ENCODE peak calls at places on chromosomes 2 and 18, in ten cellular contexts. L is astrocyte of the spinal cord, Y is A549, A is GM23338, W is GM13977, M is breast epithelium, P is fibroblast of lung, B is transverse colon, H is ovary, F is tibial nerve. T is an unnamed sample.

GRCh38 chr2:54574107-54574859 is 118.2 kb downstream of the SPTBN1 start:
- DNase-seq in Y (no peak), H (no peak), P (peak), W (no peak), L (no peak), F (no peak), M (no peak), A (no peak), B (peak), T (no peak)

GRCh38 chr2:150625300-150625699 is 137.8 kb upstream of the RND3 start:
- DNase-seq in F (no peak), L (no peak), A (no peak), P (no peak), B (no peak), M (no peak), H (no peak), W (no peak), Y (no peak), T (no peak)

GRCh38 chr2:184735611-184736010 is 137.3 kb downstream of the ZNF804A start:
- DNase-seq in P (no peak), Y (no peak), L (no peak), B (no peak), F (no peak), A (no peak), H (no peak), W (no peak), M (no peak), T (no peak)

GRCh38 chr2:61898810-61899209 is 6.7 kb upstream of the COMMD1 start:
- DNase-seq in F (no peak), H (no peak), A (peak), B (no peak), L (peak), W (no peak), P (peak), M (no peak), Y (no peak), T (peak)

GRCh38 chr2:234245945-234246344 is 195.4 kb downstream of the SPP2 start:
- DNase-seq in B (no peak), Y (peak), A (no peak), W (no peak), L (peak), M (no peak), P (peak), H (no peak), F (no peak), T (no peak)

GRCh38 chr2:221779614-221780067 is 207.5 kb upstream of the EPHA4 start:
- DNase-seq in A (no peak), P (peak), W (no peak), M (no peak), L (peak), B (peak), F (no peak), Y (no peak), H (no peak), T (no peak)

GRCh38 chr2:164504253-164504652 is 117.0 kb downstream of the GRB14 start:
- DNase-seq in F (no peak), M (no peak), H (no peak), L (no peak), A (peak), B (no peak), P (no peak), Y (no peak), W (no peak), T (no peak)

GRCh38 chr18:48027401-48027931 is 97.0 kb upstream of the SMAD2 start:
- DNase-seq in F (peak), H (peak), B (no peak), P (no peak), W (no peak), Y (no peak), M (peak), L (no peak), A (no peak), T (no peak)

GRCh38 chr2:64538764-64539433 is 14.8 kb downstream of the AFTPH start:
- DNase-seq in A (no peak), B (no peak), L (no peak), W (peak), P (no peak), H (no peak), F (no peak), M (no peak), Y (no peak), T (no peak)

GRCh38 chr2:18368008-18368407 is 192.4 kb downstream of the RDH14 start:
- DNase-seq in M (no peak), H (no peak), Y (no peak), W (no peak), P (no peak), F (no peak), A (no peak), L (no peak), B (no peak), T (no peak)

GRCh38 chr2:9678554-9678953 is 47.8 kb upstream of the YWHAQ start:
- DNase-seq in L (no peak), P (no peak), A (no peak), W (no peak), B (no peak), Y (no peak), F (no peak), M (no peak), H (no peak), T (no peak)

GRCh38 chr2:9679218-9679617 is 48.4 kb upstream of the YWHAQ start:
- DNase-seq in P (no peak), L (no peak), A (no peak), B (no peak), M (no peak), F (no peak), H (no peak), W (no peak), Y (no peak), T (no peak)

GRCh38 chr2:9673914-9674481 is 43.2 kb upstream of the YWHAQ start:
- DNase-seq in Y (no peak), H (no peak), B (no peak), F (no peak), P (no peak), A (no peak), M (no peak), W (no peak), L (no peak), T (no peak)

GRCh38 chr2:9675369-9676351 is 44.9 kb upstream of the YWHAQ start:
- DNase-seq in H (no peak), F (no peak), Y (peak), A (peak), L (peak), W (no peak), M (peak), B (no peak), P (peak), T (peak)

DNA sequence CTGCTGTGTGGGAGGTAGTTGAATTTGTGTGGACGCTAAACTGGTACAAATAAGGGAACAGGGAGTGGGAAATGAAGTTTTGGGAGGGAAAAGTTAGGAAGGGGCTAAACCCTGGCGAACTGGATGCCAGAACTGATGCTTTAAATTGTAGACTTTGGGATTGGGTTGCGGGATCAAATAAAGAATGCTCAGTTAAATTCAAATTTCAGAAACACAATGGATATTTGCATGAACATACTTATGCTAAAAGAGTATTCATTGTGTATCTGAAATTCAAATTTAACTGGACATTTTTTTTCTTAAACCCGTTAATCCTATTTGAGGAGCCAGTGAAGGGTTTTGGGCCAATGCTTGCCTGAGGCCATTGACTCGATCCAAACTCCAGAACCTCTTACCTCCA is 44.1 kb upstream of the YWHAQ start:
- DNase-seq in A (no peak), L (no peak), Y (no peak), P (no peak), M (no peak), H (no peak), W (no peak), B (no peak), F (no peak), T (no peak)
- TF ChIP-seq CTCF in A (no peak), L (no peak), Y (no peak), P (no peak), M (no peak), H (no peak), W (no peak), B (no peak), F (no peak), T (no peak)

GRCh38 chr2:239893236-239893515 is 132.0 kb downstream of the NDUFA10 start:
- DNase-seq in P (no peak), H (no peak), L (no peak), F (no peak), W (no peak), B (no peak), M (no peak), A (no peak), Y (no peak), T (no peak)

GRCh38 chr2:239891692-239892091 is 133.4 kb downstream of the NDUFA10 start:
- DNase-seq in M (no peak), P (no peak), F (no peak), A (no peak), H (no peak), W (no peak), L (no peak), Y (no peak), B (no peak), T (no peak)

GRCh38 chr2:239894276-239894675 is 130.9 kb downstream of the NDUFA10 start:
- DNase-seq in B (no peak), F (no peak), Y (no peak), P (no peak), M (no peak), W (no peak), A (no peak), L (no peak), H (no peak), T (no peak)

GRCh38 chr2:239890347-239890746 is 134.8 kb downstream of the NDUFA10 start:
- DNase-seq in M (no peak), P (no peak), Y (no peak), A (no peak), F (no peak), H (no peak), W (no peak), L (no peak), B (no peak), T (no peak)

GRCh38 chr2:239892480-239893235 is 132.5 kb downstream of the NDUFA10 start:
- DNase-seq in B (no peak), P (no peak), Y (no peak), W (no peak), M (no peak), A (no peak), H (no peak), F (no peak), L (no peak), T (no peak)
- TF ChIP-seq CTCF in B (no peak), P (no peak), Y (no peak), W (no peak), M (no peak), A (no peak), H (no peak), F (no peak), L (no peak), T (no peak)

GRCh38 chr2:166181813-166182154 is 54.0 kb upstream of the SCN1A start:
- DNase-seq in H (no peak), W (no peak), M (no peak), A (no peak), P (no peak), Y (no peak), B (no peak), F (no peak), L (no peak), T (no peak)

GRCh38 chr2:166179201-166179600 is 51.4 kb upstream of the SCN1A start:
- DNase-seq in L (peak), F (no peak), P (peak), B (no peak), Y (no peak), W (no peak), A (no peak), H (no peak), M (no peak), T (no peak)

GRCh38 chr2:166184789-166185188 is 57.0 kb upstream of the SCN1A start:
- DNase-seq in L (no peak), H (no peak), Y (no peak), B (no peak), F (no peak), P (no peak), A (peak), W (no peak), M (no peak), T (no peak)

GRCh38 chr2:166180951-166181812 is 53.4 kb upstream of the SCN1A start:
- DNase-seq in Y (peak), B (peak), H (no peak), W (peak), M (peak), A (peak), L (peak), F (peak), P (peak), T (no peak)
- TF ChIP-seq CTCF in Y (peak), B (peak), H (no peak), W (peak), M (peak), A (peak), L (peak), F (peak), P (peak), T (peak)

GRCh38 chr2:139480251-139480650 is 700.1 kb upstream of the NXPH2 start:
- DNase-seq in W (no peak), A (no peak), M (no peak), H (no peak), L (no peak), B (no peak), P (no peak), F (no peak), Y (no peak), T (no peak)

GRCh38 chr2:139478191-139478914 is 698.2 kb upstream of the NXPH2 start:
- DNase-seq in B (no peak), W (no peak), L (no peak), H (no peak), F (no peak), P (no peak), Y (no peak), A (no peak), M (no peak), T (no peak)
- TF ChIP-seq CTCF in B (no peak), W (no peak), L (no peak), H (no peak), F (no peak), P (no peak), Y (no peak), A (no peak), M (no peak), T (no peak)

GRCh38 chr2:159168707-159169106 is 117.8 kb downstream of the WDSUB1 start:
- DNase-seq in L (peak), M (no peak), P (peak), F (no peak), B (no peak), A (peak), Y (peak), W (no peak), H (no peak), T (no peak)
- TF ChIP-seq CTCF in L (peak), M (no peak), P (no peak), F (no peak), B (no peak), A (peak), Y (no peak), W (no peak), H (no peak), T (no peak)

GRCh38 chr2:206990335-206990734 is 51.0 kb downstream of the CPO start:
- DNase-seq in M (no peak), B (no peak), F (no peak), P (peak), H (no peak), L (no peak), W (no peak), A (no peak), Y (no peak), T (no peak)

GRCh38 chr2:206987810-206988209 is 48.5 kb downstream of the CPO start:
- DNase-seq in Y (no peak), L (no peak), P (no peak), W (no peak), B (no peak), A (no peak), M (no peak), F (no peak), H (no peak), T (no peak)

GRCh38 chr2:206986943-206987342 is 47.6 kb downstream of the CPO start:
- DNase-seq in F (no peak), H (no peak), M (no peak), B (no peak), P (no peak), L (no peak), A (no peak), Y (no peak), W (no peak), T (no peak)

GRCh38 chr2:206988884-206989283 is 49.6 kb downstream of the CPO start:
- DNase-seq in P (no peak), B (no peak), Y (no peak), M (no peak), F (no peak), L (no peak), A (no peak), H (no peak), W (no peak), T (no peak)

GRCh38 chr2:206989306-206989705 is 50.0 kb downstream of the CPO start:
- DNase-seq in A (peak), Y (peak), F (no peak), P (no peak), M (no peak), L (peak), W (peak), H (no peak), B (peak), T (no peak)
- TF ChIP-seq CTCF in A (peak), Y (peak), F (no peak), P (peak), M (no peak), L (peak), W (peak), H (no peak), B (peak), T (peak)

GRCh38 chr18:44742741-44743311 is 62.1 kb downstream of the SETBP1 start:
- DNase-seq in H (peak), L (peak), P (peak), F (peak), W (no peak), B (no peak), Y (no peak), A (peak), M (no peak), T (peak)

GRCh38 chr18:44743626-44744025 is 62.9 kb downstream of the SETBP1 start:
- DNase-seq in H (no peak), M (no peak), A (no peak), W (no peak), P (no peak), B (no peak), Y (no peak), F (no peak), L (no peak), T (no peak)

GRCh38 chr18:44742126-44742525 is 61.4 kb downstream of the SETBP1 start:
- DNase-seq in M (no peak), W (no peak), B (no peak), P (no peak), L (no peak), F (no peak), A (no peak), Y (no peak), H (no peak), T (no peak)

GRCh38 chr18:44747157-44747556 is 66.5 kb downstream of the SETBP1 start:
- DNase-seq in M (no peak), P (no peak), Y (no peak), B (no peak), A (no peak), F (no peak), L (no peak), H (no peak), W (no peak), T (no peak)

GRCh38 chr18:44744206-44745180 is 63.8 kb downstream of the SETBP1 start:
- DNase-seq in W (no peak), H (no peak), Y (no peak), A (peak), M (no peak), B (no peak), L (no peak), F (no peak), P (no peak), T (peak)
- TF ChIP-seq CTCF in W (no peak), H (no peak), Y (no peak), A (no peak), M (no peak), B (no peak), L (no peak), F (no peak), P (no peak), T (no peak)

T was measured in dorsolateral prefrontal cortex.